ENCODE peak calls at places on chromosomes 13 and 19, in five cellular contexts. O is neural crest cell; A is stimulated activated CD8-positive, alpha-beta memory T cell treated with anti-CD3 and anti-CD28 coated beads, Interleukin-12 subunit alpha, Interleukin-12 subunit beta, amount 100 ng/mL, for 4 hours; I is cardiac muscle cell; S is H7. P is an unnamed sample.
A peak's percentile ranks its signal among the peaks of the same experiment; 100 is the strongest.

GRCh38 chr19:2578391-2578826 is 102.5 kb downstream of the GADD45B start:
- DNase-seq in S (peak; percentile 71), O (no peak), A (no peak), I (no peak), P (no peak)

GRCh38 chr13:34048652-34049051 is 230.7 kb downstream of the RFC3 start:
- DNase-seq in A (no peak), I (no peak), O (no peak), S (no peak), P (no peak)

GRCh38 chr19:7772752-7773291 is 9.8 kb downstream of the CLEC4M start:
- DNase-seq in I (no peak), S (no peak), O (no peak), A (no peak), P (no peak)

GRCh38 chr19:44718441-44719261 is 19.7 kb downstream of the CEACAM16 start:
- DNase-seq in A (no peak), I (peak; percentile 93), S (peak; percentile 83), O (no peak), P (peak; percentile 65)

GRCh38 chr19:5632657-5633056 is 9.8 kb downstream of the SAFB start:
- DNase-seq in O (no peak), A (no peak), S (no peak), I (no peak), P (no peak)

GRCh38 chr13:101332583-101332982 is 83.7 kb downstream of the NALCN start:
- DNase-seq in A (no peak), I (no peak), O (no peak), S (no peak), P (no peak)

GRCh38 chr13:97298816-97299215 is 76.7 kb downstream of the MBNL2 start:
- DNase-seq in S (no peak), I (no peak), O (no peak), A (no peak), P (no peak)

GRCh38 chr19:50719566-50719965 is at the start of gene SHANK1:
- DNase-seq in S (peak; percentile 95), I (peak; percentile 43), O (no peak), A (no peak), P (no peak)

GRCh38 chr13:83151308-83151660 is 731.0 kb downstream of the SLITRK1 start:
- DNase-seq in A (no peak), I (no peak), O (no peak), S (no peak), P (no peak)

GRCh38 chr19:389246-389934 is 19.6 kb downstream of the C2CD4C start:
- DNase-seq in S (peak; percentile 66), O (no peak), A (no peak), I (peak; percentile 30), P (no peak)

GRCh38 chr13:101785858-101786257 is 333.4 kb downstream of the ITGBL1 start:
- DNase-seq in I (peak; percentile 61), A (no peak), S (peak; percentile 13), O (peak; percentile 2), P (peak; percentile 49)

GRCh38 chr13:49499889-49500660 is 4.3 kb downstream of the PHF11 start:
- DNase-seq in A (no peak), I (no peak), O (no peak), S (no peak), P (no peak)

GRCh38 chr13:48817166-48817802 is 158.4 kb upstream of the FNDC3A start:
- DNase-seq in O (no peak), A (no peak), S (no peak), I (no peak), P (no peak)

GRCh38 chr19:30691767-30692516 is 319.8 kb downstream of the ZNF536 start:
- DNase-seq in O (no peak), I (no peak), S (no peak), A (no peak), P (no peak)

GRCh38 chr13:87999791-88000190 is 328.6 kb downstream of the SLITRK5 start:
- DNase-seq in S (no peak), A (no peak), O (no peak), I (peak; percentile 4), P (no peak)

GRCh38 chr19:46818812-46819211 is 30.4 kb upstream of the SLC1A5 start:
- DNase-seq in S (peak; percentile 69), O (no peak), I (no peak), A (no peak), P (no peak)

GRCh38 chr13:29174093-29174492 is 354.0 kb downstream of the MTUS2 start:
- DNase-seq in S (no peak), I (no peak), A (no peak), O (no peak), P (no peak)

GRCh38 chr13:113058988-113059850 is 46.4 kb upstream of the F7 start:
- DNase-seq in O (no peak), A (no peak), S (no peak), I (no peak), P (no peak)

GRCh38 chr13:23380534-23380933 is 53.0 kb downstream of the SACS start:
- DNase-seq in I (no peak), A (no peak), O (no peak), S (no peak), P (no peak)

GRCh38 chr19:55855160-55855559 is 18.8 kb downstream of the NLRP4 start:
- DNase-seq in I (no peak), A (no peak), S (no peak), O (no peak), P (no peak)

GRCh38 chr19:29491995-29492577 is 33.7 kb upstream of the VSTM2B start:
- DNase-seq in S (no peak), O (no peak), I (no peak), A (no peak), P (no peak)

GRCh38 chr19:7788178-7788932 is 25.3 kb downstream of the CLEC4M start:
- DNase-seq in I (peak; percentile 39), S (peak; percentile 77), O (no peak), A (no peak), P (no peak)

GRCh38 chr13:68551701-68552522 is 1321.8 kb upstream of the PCDH9 start:
- DNase-seq in I (no peak), O (no peak), S (no peak), A (no peak), P (no peak)

GRCh38 chr13:24293761-24294160 is 15.6 kb upstream of the C1QTNF9 start:
- DNase-seq in I (no peak), S (no peak), O (no peak), A (no peak), P (no peak)

GRCh38 chr19:13091400-13092161 is 11.1 kb downstream of the LYL1 start:
- DNase-seq in S (peak; percentile 86), A (no peak), I (no peak), O (no peak), P (no peak)

P was measured in endothelial cell.